ENCODE peak calls at places on chromosomes 11 and 22, in eight cellular contexts. One of them, this sample, is unnamed.

GRCh38 chr11:70720291-70720690 is 322.0 kb downstream of the CTTN start:
- DNase-seq in NCI-H345: peak; percentile 10
- DNase-seq in NCI-H2029: no peak
- DNase-seq in WERI-Rb-1: no peak
- DNase-seq in fibroblast of lung: no peak
- DNase-seq in GM04504: no peak
- DNase-seq in AG08396: no peak
- DNase-seq in activated T-cell treated with anti-CD3 and anti-CD28 coated beads, Interleukin-2, amount 50 U/mL, for 24 hours: no peak
- DNase-seq in this sample: no peak

GRCh38 chr22:40911772-40912171 is 39.4 kb upstream of the RBX1 start:
- DNase-seq in NCI-H345: no peak
- DNase-seq in NCI-H2029: no peak
- DNase-seq in WERI-Rb-1: no peak
- DNase-seq in fibroblast of lung: peak; percentile 9
- DNase-seq in GM04504: no peak
- DNase-seq in AG08396: peak; percentile 39
- DNase-seq in activated T-cell treated with anti-CD3 and anti-CD28 coated beads, Interleukin-2, amount 50 U/mL, for 24 hours: no peak
- DNase-seq in this sample: no peak

GRCh38 chr11:120756931-120757330 is 245.4 kb downstream of the GRIK4 start:
- DNase-seq in NCI-H345: no peak
- DNase-seq in NCI-H2029: no peak
- DNase-seq in WERI-Rb-1: peak; percentile 45
- DNase-seq in fibroblast of lung: no peak
- DNase-seq in GM04504: no peak
- DNase-seq in AG08396: no peak
- DNase-seq in activated T-cell treated with anti-CD3 and anti-CD28 coated beads, Interleukin-2, amount 50 U/mL, for 24 hours: no peak
- DNase-seq in this sample: no peak

GRCh38 chr22:36197065-36197440 is 4.6 kb downstream of the APOL4 start:
- DNase-seq in NCI-H345: no peak
- DNase-seq in NCI-H2029: no peak
- DNase-seq in WERI-Rb-1: peak; percentile 66
- DNase-seq in fibroblast of lung: peak; percentile 56
- DNase-seq in GM04504: no peak
- DNase-seq in AG08396: no peak
- DNase-seq in activated T-cell treated with anti-CD3 and anti-CD28 coated beads, Interleukin-2, amount 50 U/mL, for 24 hours: no peak
- DNase-seq in this sample: peak; percentile 44

GRCh38 chr11:43712676-43713075 is 32.1 kb downstream of the HSD17B12 start:
- DNase-seq in NCI-H345: no peak
- DNase-seq in NCI-H2029: no peak
- DNase-seq in WERI-Rb-1: no peak
- DNase-seq in fibroblast of lung: peak; percentile 34
- DNase-seq in GM04504: no peak
- DNase-seq in AG08396: peak; percentile 22
- DNase-seq in activated T-cell treated with anti-CD3 and anti-CD28 coated beads, Interleukin-2, amount 50 U/mL, for 24 hours: no peak
- DNase-seq in this sample: no peak

GRCh38 chr11:95503047-95503446 is 272.0 kb upstream of the SESN3 start:
- DNase-seq in NCI-H345: no peak
- DNase-seq in NCI-H2029: no peak
- DNase-seq in WERI-Rb-1: no peak
- DNase-seq in fibroblast of lung: peak; percentile 50
- DNase-seq in GM04504: no peak
- DNase-seq in AG08396: no peak
- DNase-seq in activated T-cell treated with anti-CD3 and anti-CD28 coated beads, Interleukin-2, amount 50 U/mL, for 24 hours: no peak
- DNase-seq in this sample: no peak

GRCh38 chr11:104776501-104777170 is 121.6 kb downstream of the CASP12 start:
- DNase-seq in NCI-H345: no peak
- DNase-seq in NCI-H2029: no peak
- DNase-seq in WERI-Rb-1: no peak
- DNase-seq in fibroblast of lung: peak; percentile 36
- DNase-seq in GM04504: no peak
- DNase-seq in AG08396: peak; percentile 11
- DNase-seq in activated T-cell treated with anti-CD3 and anti-CD28 coated beads, Interleukin-2, amount 50 U/mL, for 24 hours: no peak
- DNase-seq in this sample: no peak

GRCh38 chr22:38345782-38346181 is 28.5 kb upstream of the CSNK1E start:
- DNase-seq in NCI-H345: no peak
- DNase-seq in NCI-H2029: no peak
- DNase-seq in WERI-Rb-1: no peak
- DNase-seq in fibroblast of lung: no peak
- DNase-seq in GM04504: no peak
- DNase-seq in AG08396: no peak
- DNase-seq in activated T-cell treated with anti-CD3 and anti-CD28 coated beads, Interleukin-2, amount 50 U/mL, for 24 hours: no peak
- DNase-seq in this sample: no peak

GRCh38 chr22:38843716-38844660 is at the start of gene NPTXR:
- DNase-seq in NCI-H345: peak; percentile 63
- DNase-seq in NCI-H2029: peak; percentile 25
- DNase-seq in WERI-Rb-1: peak; percentile 75
- DNase-seq in fibroblast of lung: peak; percentile 50
- DNase-seq in GM04504: no peak
- DNase-seq in AG08396: peak; percentile 84
- DNase-seq in activated T-cell treated with anti-CD3 and anti-CD28 coated beads, Interleukin-2, amount 50 U/mL, for 24 hours: peak; percentile 71
- DNase-seq in this sample: no peak

GRCh38 chr22:48672387-48672786 is 1155.3 kb downstream of the BRD1 start:
- DNase-seq in NCI-H345: no peak
- DNase-seq in NCI-H2029: no peak
- DNase-seq in WERI-Rb-1: no peak
- DNase-seq in fibroblast of lung: no peak
- DNase-seq in GM04504: no peak
- DNase-seq in AG08396: no peak
- DNase-seq in activated T-cell treated with anti-CD3 and anti-CD28 coated beads, Interleukin-2, amount 50 U/mL, for 24 hours: no peak
- DNase-seq in this sample: no peak

GRCh38 chr11:13019313-13019712 is 10.2 kb downstream of the RASSF10 start:
- DNase-seq in NCI-H345: no peak
- DNase-seq in NCI-H2029: no peak
- DNase-seq in WERI-Rb-1: no peak
- DNase-seq in fibroblast of lung: no peak
- DNase-seq in GM04504: no peak
- DNase-seq in AG08396: no peak
- DNase-seq in activated T-cell treated with anti-CD3 and anti-CD28 coated beads, Interleukin-2, amount 50 U/mL, for 24 hours: no peak
- DNase-seq in this sample: no peak

GRCh38 chr11:45225277-45225676 is 60.9 kb downstream of the SYT13 start:
- DNase-seq in NCI-H345: peak; percentile 13
- DNase-seq in NCI-H2029: peak; percentile 59
- DNase-seq in WERI-Rb-1: no peak
- DNase-seq in fibroblast of lung: peak; percentile 19
- DNase-seq in GM04504: no peak
- DNase-seq in AG08396: no peak
- DNase-seq in activated T-cell treated with anti-CD3 and anti-CD28 coated beads, Interleukin-2, amount 50 U/mL, for 24 hours: no peak
- DNase-seq in this sample: no peak

GRCh38 chr22:45553333-45554039 is 50.8 kb downstream of the FBLN1 start:
- DNase-seq in NCI-H345: peak; percentile 71
- DNase-seq in NCI-H2029: peak; percentile 69
- DNase-seq in WERI-Rb-1: peak; percentile 79
- DNase-seq in fibroblast of lung: peak; percentile 87
- DNase-seq in GM04504: peak; percentile 62
- DNase-seq in AG08396: peak; percentile 87
- DNase-seq in activated T-cell treated with anti-CD3 and anti-CD28 coated beads, Interleukin-2, amount 50 U/mL, for 24 hours: peak; percentile 65
- DNase-seq in this sample: no peak

GRCh38 chr11:28838741-28839140 is 730.6 kb downstream of the METTL15 start:
- DNase-seq in NCI-H345: no peak
- DNase-seq in NCI-H2029: no peak
- DNase-seq in WERI-Rb-1: no peak
- DNase-seq in fibroblast of lung: peak; percentile 73
- DNase-seq in GM04504: no peak
- DNase-seq in AG08396: no peak
- DNase-seq in activated T-cell treated with anti-CD3 and anti-CD28 coated beads, Interleukin-2, amount 50 U/mL, for 24 hours: no peak
- DNase-seq in this sample: no peak

GRCh38 chr22:45529966-45530575 is 27.4 kb downstream of the FBLN1 start:
- DNase-seq in NCI-H345: no peak
- DNase-seq in NCI-H2029: no peak
- DNase-seq in WERI-Rb-1: no peak
- DNase-seq in fibroblast of lung: peak; percentile 66
- DNase-seq in GM04504: peak; percentile 62
- DNase-seq in AG08396: peak; percentile 72
- DNase-seq in activated T-cell treated with anti-CD3 and anti-CD28 coated beads, Interleukin-2, amount 50 U/mL, for 24 hours: no peak
- DNase-seq in this sample: no peak

GRCh38 chr22:45583504-45583903 is 80.8 kb downstream of the FBLN1 start:
- DNase-seq in NCI-H345: no peak
- DNase-seq in NCI-H2029: no peak
- DNase-seq in WERI-Rb-1: no peak
- DNase-seq in fibroblast of lung: no peak
- DNase-seq in GM04504: no peak
- DNase-seq in AG08396: no peak
- DNase-seq in activated T-cell treated with anti-CD3 and anti-CD28 coated beads, Interleukin-2, amount 50 U/mL, for 24 hours: no peak
- DNase-seq in this sample: no peak

GRCh38 chr11:22169833-22170232 is 23.1 kb upstream of the ANO5 start:
- DNase-seq in NCI-H345: peak; percentile 5
- DNase-seq in NCI-H2029: peak; percentile 11
- DNase-seq in WERI-Rb-1: no peak
- DNase-seq in fibroblast of lung: peak; percentile 1
- DNase-seq in GM04504: no peak
- DNase-seq in AG08396: no peak
- DNase-seq in activated T-cell treated with anti-CD3 and anti-CD28 coated beads, Interleukin-2, amount 50 U/mL, for 24 hours: no peak
- DNase-seq in this sample: no peak

GRCh38 chr11:129846508-129847335 is 31.1 kb downstream of the TMEM45B start:
- DNase-seq in NCI-H345: no peak
- DNase-seq in NCI-H2029: peak; percentile 51
- DNase-seq in WERI-Rb-1: no peak
- DNase-seq in fibroblast of lung: peak; percentile 99
- DNase-seq in GM04504: peak; percentile 85
- DNase-seq in AG08396: peak; percentile 84
- DNase-seq in activated T-cell treated with anti-CD3 and anti-CD28 coated beads, Interleukin-2, amount 50 U/mL, for 24 hours: no peak
- DNase-seq in this sample: no peak

GRCh38 chr11:67271548-67272284 is 5.4 kb downstream of the GRK2 start:
- DNase-seq in NCI-H345: no peak
- DNase-seq in NCI-H2029: no peak
- DNase-seq in WERI-Rb-1: no peak
- DNase-seq in fibroblast of lung: no peak
- DNase-seq in GM04504: no peak
- DNase-seq in AG08396: no peak
- DNase-seq in activated T-cell treated with anti-CD3 and anti-CD28 coated beads, Interleukin-2, amount 50 U/mL, for 24 hours: peak; percentile 81
- DNase-seq in this sample: peak; percentile 97

GRCh38 chr11:66495401-66495844 is 15.0 kb upstream of the BBS1 start:
- DNase-seq in NCI-H345: no peak
- DNase-seq in NCI-H2029: no peak
- DNase-seq in WERI-Rb-1: peak; percentile 55
- DNase-seq in fibroblast of lung: no peak
- DNase-seq in GM04504: no peak
- DNase-seq in AG08396: no peak
- DNase-seq in activated T-cell treated with anti-CD3 and anti-CD28 coated beads, Interleukin-2, amount 50 U/mL, for 24 hours: no peak
- DNase-seq in this sample: no peak

GRCh38 chr11:70669281-70669680 is 271.0 kb downstream of the CTTN start:
- DNase-seq in NCI-H345: no peak
- DNase-seq in NCI-H2029: no peak
- DNase-seq in WERI-Rb-1: no peak
- DNase-seq in fibroblast of lung: no peak
- DNase-seq in GM04504: no peak
- DNase-seq in AG08396: no peak
- DNase-seq in activated T-cell treated with anti-CD3 and anti-CD28 coated beads, Interleukin-2, amount 50 U/mL, for 24 hours: no peak
- DNase-seq in this sample: no peak

This sample was measured in GF-D8.